ENCODE peak calls at places on chromosomes 7 and 10, in four cellular contexts. Z is GM12865; M is activated CD8-positive, alpha-beta T cell treated with anti-CD3 and anti-CD28 coated beads for 36 hours; C is heart left ventricle. Q is an unnamed sample.
A peak's percentile ranks its signal among the peaks of the same experiment; 100 is the strongest.

GRCh38 chr7:30306977-30307376 is 22.6 kb downstream of the ZNRF2 start:
- DNase-seq in Z (no peak), M (no peak), C (no peak), Q (no peak)

GRCh38 chr7:84529480-84530205 is 335.1 kb upstream of the SEMA3A start:
- DNase-seq in Z (no peak), M (no peak), C (no peak), Q (no peak)

GRCh38 chr10:131822013-131822693 is 78.7 kb upstream of the PPP2R2D start:
- DNase-seq in Z (no peak), M (no peak), C (no peak), Q (no peak)

GRCh38 chr7:98628916-98629525 is 11.9 kb downstream of the NPTX2 start:
- DNase-seq in Z (no peak), M (no peak), C (no peak), Q (no peak)

GRCh38 chr10:76429642-76430041 is 998.2 kb downstream of the LRMDA start:
- DNase-seq in Z (no peak), M (no peak), C (no peak), Q (no peak)

GRCh38 chr7:157506268-157506667 is 169.5 kb downstream of the DNAJB6 start:
- DNase-seq in Z (no peak), M (no peak), C (no peak), Q (no peak)

GRCh38 chr7:36999851-37000480 is 275.7 kb upstream of the AOAH start:
- DNase-seq in Z (no peak), M (no peak), C (no peak), Q (no peak)

GRCh38 chr7:77415474-77415821 is 701 bp downstream of the GSAP start:
- DNase-seq in Z (peak; percentile 48), M (peak; percentile 13), C (peak; percentile 35), Q (peak; percentile 60)

GRCh38 chr7:55439627-55440026 is 74.5 kb downstream of the LANCL2 start:
- DNase-seq in Z (no peak), M (peak; percentile 12), C (no peak), Q (peak; percentile 21)

DNA sequence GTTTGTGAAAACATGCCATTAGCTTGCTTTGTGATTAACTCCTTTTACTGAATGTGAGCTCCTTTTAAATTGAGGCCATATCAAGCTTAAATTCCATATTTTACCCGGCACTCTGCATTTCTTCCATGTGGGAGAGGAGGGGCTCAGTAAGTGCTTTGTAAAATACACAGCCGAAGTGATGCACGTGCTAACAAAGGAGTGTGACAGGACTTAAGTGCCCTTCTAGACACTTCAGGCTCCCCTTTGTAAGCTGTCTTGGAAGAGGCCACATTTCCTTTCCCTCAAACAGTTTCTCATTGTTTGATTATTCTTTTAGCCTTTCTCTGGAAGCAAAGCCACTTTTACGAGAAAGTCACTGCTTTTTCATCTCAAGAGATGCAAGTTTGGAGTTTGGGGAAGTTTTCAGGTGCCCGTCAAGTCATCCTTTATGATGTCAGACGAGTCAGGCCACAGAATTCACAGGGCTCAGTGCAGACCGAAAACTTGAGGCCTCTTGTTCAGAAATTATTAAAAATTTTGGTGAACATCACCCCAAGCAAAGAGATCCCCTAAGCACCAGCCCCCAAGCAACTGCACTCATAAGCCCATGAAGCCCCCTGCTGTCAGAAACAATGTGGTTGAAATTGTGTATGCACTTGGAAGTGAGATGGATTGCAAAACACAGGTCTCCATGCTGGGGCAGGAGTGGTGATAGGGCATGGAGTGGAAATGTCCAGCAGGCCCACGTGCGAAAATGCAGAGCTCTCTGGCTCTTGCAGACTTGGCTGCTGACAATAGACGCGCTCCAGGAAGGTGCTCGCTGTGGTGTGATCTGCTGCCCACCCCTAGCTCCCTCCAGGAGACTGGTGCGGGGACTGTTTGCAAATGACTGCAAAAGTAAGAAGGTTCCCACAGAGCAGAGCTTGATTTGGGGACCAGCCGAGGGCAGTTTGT is 11.5 kb downstream of the IKZF1 start:
- DNase-seq in Z (no peak), M (peak; percentile 50), C (no peak), Q (no peak)
- TF ChIP-seq CTCF in Z (no peak), M (no peak), C (no peak), Q (no peak)

DNA sequence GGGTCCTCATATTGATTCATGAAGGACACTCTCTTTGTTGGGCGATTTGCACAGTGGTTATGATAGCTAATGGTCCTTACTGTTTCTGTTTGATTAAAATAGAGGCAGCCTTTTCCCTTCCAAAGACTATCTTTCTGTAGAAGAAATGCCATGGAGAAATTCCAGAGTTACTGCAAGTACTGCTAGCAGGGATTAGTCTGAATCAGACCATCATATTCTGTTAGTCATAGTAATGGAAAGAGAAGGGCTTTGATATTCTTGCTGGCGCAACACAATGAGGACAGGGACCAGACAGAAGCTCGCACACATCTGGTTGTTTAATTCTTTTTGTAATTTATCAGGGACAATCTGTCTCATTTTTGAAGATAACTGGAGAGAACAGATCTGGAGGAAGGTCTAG is 304.5 kb upstream of the FZD8 start:
- DNase-seq in Z (no peak), M (no peak), C (no peak), Q (no peak)
- TF ChIP-seq CTCF in Z (no peak), M (no peak), C (no peak), Q (no peak)

GRCh38 chr7:146736446-146737190 is 620.0 kb downstream of the CNTNAP2 start:
- DNase-seq in Z (no peak), M (no peak), C (no peak), Q (no peak)
- TF ChIP-seq CTCF in Z (no peak), M (no peak), C (peak; percentile 20), Q (no peak)

DNA sequence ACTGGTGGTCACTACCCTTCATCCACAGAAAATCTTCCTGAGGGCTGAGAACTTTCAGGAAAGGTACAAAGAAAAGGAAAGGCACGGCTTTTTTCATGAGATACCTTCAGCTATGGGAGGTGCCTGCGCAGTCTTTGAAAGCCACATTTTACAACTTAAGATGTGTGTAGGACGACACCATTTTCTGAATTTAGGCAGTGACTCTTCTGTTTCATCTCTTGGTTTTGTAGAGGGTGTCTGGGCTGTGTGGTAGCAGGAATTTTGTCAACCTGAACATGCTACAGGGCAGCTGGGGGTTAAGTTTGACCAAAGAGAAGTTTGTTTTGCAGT is 138.1 kb downstream of the NRP1 start:
- DNase-seq in Z (no peak), M (no peak), C (no peak), Q (no peak)
- TF ChIP-seq CTCF in Z (no peak), M (no peak), C (no peak), Q (no peak)

GRCh38 chr10:124212702-124213101 is 119.3 kb upstream of the CHST15 start:
- DNase-seq in Z (no peak), M (no peak), C (no peak), Q (no peak)

GRCh38 chr10:124211921-124212320 is 118.5 kb upstream of the CHST15 start:
- DNase-seq in Z (no peak), M (no peak), C (no peak), Q (no peak)

GRCh38 chr10:124213471-124213870 is 120.1 kb upstream of the CHST15 start:
- DNase-seq in Z (no peak), M (no peak), C (no peak), Q (no peak)

GRCh38 chr10:124207391-124207790 is 114.0 kb upstream of the CHST15 start:
- DNase-seq in Z (no peak), M (no peak), C (no peak), Q (no peak)

GRCh38 chr10:124210263-124210662 is 116.9 kb upstream of the CHST15 start:
- DNase-seq in Z (no peak), M (no peak), C (no peak), Q (no peak)
- TF ChIP-seq CTCF in Z (no peak), M (no peak), C (no peak), Q (no peak)

GRCh38 chr7:101815826-101816488 is 1.5 kb upstream of the CUX1 start:
- DNase-seq in Z (peak; percentile 93), M (peak; percentile 76), C (peak; percentile 81), Q (peak; percentile 88)

GRCh38 chr7:101814081-101814995 is 3.1 kb upstream of the CUX1 start:
- DNase-seq in Z (peak; percentile 76), M (peak; percentile 63), C (peak; percentile 48), Q (peak; percentile 88)

GRCh38 chr7:101816499-101817030 is 861 bp upstream of the CUX1 start:
- DNase-seq in Z (peak; percentile 59), M (peak; percentile 19), C (peak; percentile 61), Q (peak; percentile 77)

GRCh38 chr7:101813414-101814019 is 3.9 kb upstream of the CUX1 start:
- DNase-seq in Z (no peak), M (no peak), C (no peak), Q (no peak)

GRCh38 chr7:101814996-101815825 is 2.2 kb upstream of the CUX1 start:
- DNase-seq in Z (peak; percentile 53), M (peak; percentile 62), C (peak; percentile 51), Q (peak; percentile 81)
- TF ChIP-seq CTCF in Z (peak; percentile 59), M (peak; percentile 45), C (peak; percentile 45), Q (peak; percentile 62)

DNA sequence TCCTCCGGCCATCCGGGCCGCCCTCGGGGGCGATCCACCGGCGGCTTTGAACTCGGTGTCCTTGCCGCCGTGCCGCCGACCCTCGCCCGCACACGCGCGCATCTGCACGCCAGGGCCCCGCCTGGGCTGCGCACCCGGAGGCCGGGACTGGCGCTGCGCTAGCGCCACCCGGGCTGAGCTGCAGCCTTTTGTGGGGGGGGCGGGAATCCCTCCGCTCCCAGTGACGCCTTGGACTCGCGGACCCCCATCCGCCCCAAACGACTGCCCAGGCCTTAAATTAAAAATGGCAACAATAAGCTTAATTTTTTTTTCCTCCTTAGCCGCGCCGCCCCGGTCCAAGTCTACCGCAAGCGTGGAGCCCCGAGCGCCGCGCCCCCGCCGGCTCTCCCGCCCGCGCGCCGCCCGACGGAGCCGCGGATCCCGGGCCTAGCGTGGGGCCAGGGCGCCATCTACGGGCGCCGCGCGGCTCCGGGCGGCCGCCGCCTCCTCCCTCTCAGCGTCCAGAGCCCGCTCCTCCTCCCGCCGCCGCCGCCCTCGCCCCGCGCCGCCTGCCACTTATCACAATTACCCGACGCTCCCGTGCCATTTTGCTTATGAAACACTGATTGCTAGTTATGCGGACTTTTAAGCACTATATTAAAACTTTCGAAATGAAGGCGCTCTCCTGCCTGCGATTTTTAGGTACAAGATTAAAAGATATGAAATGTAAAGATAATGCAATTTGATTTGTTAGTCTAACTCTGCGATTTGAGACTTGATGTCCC is 7.5 kb upstream of the EBF3 start:
- DNase-seq in Z (peak; percentile 39), M (peak; percentile 64), C (no peak), Q (peak; percentile 87)
- TF ChIP-seq CTCF in Z (peak; percentile 43), M (peak; percentile 58), C (no peak), Q (peak; percentile 62)

GRCh38 chr10:73785721-73786511 is 510 bp downstream of the ZSWIM8 start:
- DNase-seq in Z (peak; percentile 45), M (peak; percentile 70), C (peak; percentile 46), Q (peak; percentile 63)

GRCh38 chr10:73782749-73783085 is 869 bp downstream of the CHCHD1 start:
- DNase-seq in Z (no peak), M (no peak), C (no peak), Q (no peak)

GRCh38 chr10:73781879-73782748 is at the start of gene CHCHD1:
- DNase-seq in Z (peak; percentile 91), M (peak; percentile 96), C (peak; percentile 94), Q (peak; percentile 92)

GRCh38 chr10:73786512-73786885 is 1.1 kb downstream of the ZSWIM8 start:
- DNase-seq in Z (no peak), M (no peak), C (no peak), Q (no peak)

DNA sequence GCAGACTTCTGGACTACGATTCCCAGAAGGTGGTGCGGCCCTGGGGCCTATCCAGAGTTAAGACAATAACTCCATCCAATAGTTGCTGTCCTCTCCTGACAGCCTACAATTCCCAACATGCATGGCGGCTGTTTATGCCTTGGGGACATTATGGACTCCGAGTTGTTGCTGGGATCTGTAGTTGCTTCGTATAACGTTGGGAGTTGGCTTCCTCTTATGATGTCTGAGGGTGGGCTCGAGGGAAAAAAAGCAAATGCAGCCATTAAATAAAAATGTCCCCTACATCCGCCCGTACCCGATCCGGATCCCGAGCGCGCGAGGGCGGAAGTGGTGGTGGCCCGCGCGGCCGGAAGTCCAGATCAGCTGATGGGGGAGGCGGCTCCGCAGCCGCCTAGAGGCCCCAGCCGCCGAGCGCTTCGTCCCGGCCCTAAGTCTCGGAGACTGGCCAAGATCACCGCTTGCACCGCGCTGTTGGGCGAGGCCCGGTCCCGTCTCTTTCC is at the start of gene ZSWIM8:
- DNase-seq in Z (peak; percentile 92), M (peak; percentile 93), C (peak; percentile 90), Q (peak; percentile 93)
- TF ChIP-seq CTCF in Z (no peak), M (no peak), C (no peak), Q (no peak)

Q was measured in GM13976.